ENCODE peak calls at places on chromosomes 1 and 21, in five cellular contexts. X is IMR-90, W is uterus, R is brain microvascular endothelial cell, G is cardiac muscle cell. E is an unnamed sample. For H3K27me3 and H3K36me3, the result is how much of the 10 kb centered on the place peaks cover.

GRCh38 chr1:46522184-46522968 is 29.1 kb downstream of the KNCN start:
- DNase-seq in X (peak), W (peak), R (peak), G (peak), E (peak)

GRCh38 chr1:240114222-240114621 is 22.5 kb downstream of the FMN2 start:
- DNase-seq in X (no peak), W (no peak), R (no peak), G (no peak), E (no peak)

GRCh38 chr1:223462047-223462446 is 68.8 kb downstream of the CCDC185 start:
- DNase-seq in X (no peak), W (no peak), R (no peak), G (no peak), E (no peak)

GRCh38 chr1:24861821-24862727 is 68.0 kb downstream of the RUNX3 start:
- DNase-seq in X (no peak), W (no peak), R (no peak), G (peak), E (peak)

GRCh38 chr1:236779312-236779711 is 15.8 kb upstream of the MTR start:
- DNase-seq in X (no peak), W (no peak), R (no peak), G (no peak), E (no peak)

GRCh38 chr1:39952359-39953110 is 2.4 kb upstream of the MFSD2A start:
- DNase-seq in X (no peak), W (no peak), R (no peak), G (peak), E (no peak)

GRCh38 chr1:113905435-113905861 is 322 bp downstream of the DCLRE1B start:
- DNase-seq in X (no peak), W (no peak), R (no peak), G (no peak), E (peak)

GRCh38 chr1:52571783-52572182 is 18.9 kb upstream of the TUT4 start:
- DNase-seq in X (peak), W (no peak), R (no peak), G (peak), E (no peak)

GRCh38 chr1:220775238-220775853 is 11.4 kb upstream of the MTARC1 start:
- DNase-seq in X (no peak), W (no peak), R (peak), G (peak), E (no peak)

GRCh38 chr1:25161981-25162380 is 70.3 kb downstream of the SYF2 start:
- DNase-seq in X (no peak), W (no peak), R (no peak), G (peak), E (no peak)

GRCh38 chr1:159779403-159779851 is 1.3 kb upstream of the DUSP23 start:
- DNase-seq in X (peak), W (no peak), R (no peak), G (peak), E (no peak)

GRCh38 chr1:167333114-167333513 is 112.4 kb downstream of the POU2F1 start:
- DNase-seq in X (no peak), W (no peak), R (no peak), G (no peak), E (no peak)

GRCh38 chr1:159408862-159409400 is 23.1 kb upstream of the OR10J4 start:
- DNase-seq in X (no peak), W (no peak), R (no peak), G (no peak), E (no peak)

GRCh38 chr1:71667224-71667623 is 586.4 kb upstream of the ZRANB2 start:
- DNase-seq in X (peak), W (no peak), R (no peak), G (peak), E (no peak)

GRCh38 chr1:6414443-6414844 is 5.3 kb downstream of the HES2 start:
- DNase-seq in X (peak), W (no peak), R (no peak), G (peak), E (no peak)

GRCh38 chr1:219669042-219669441 is 56.1 kb upstream of the ZC3H11B start:
- DNase-seq in X (no peak), W (no peak), R (no peak), G (no peak), E (no peak)

GRCh38 chr1:22264464-22265330 is 121.8 kb upstream of the WNT4 start:
- DNase-seq in X (no peak), W (no peak), R (no peak), G (no peak), E (no peak)

GRCh38 chr1:153488731-153489130 is 28.3 kb upstream of the S100A7 start:
- DNase-seq in X (no peak), W (no peak), R (no peak), G (no peak), E (no peak)

GRCh38 chr1:199746985-199747384 is 280.5 kb upstream of the NR5A2 start:
- DNase-seq in X (no peak), W (no peak), R (no peak), G (no peak), E (no peak)

GRCh38 chr1:93453911-93454310 is 6.0 kb downstream of the FNBP1L start:
- DNase-seq in X (no peak), W (no peak), R (no peak), G (no peak), E (no peak)

GRCh38 chr1:87151500-87152421 is 176.9 kb upstream of the LMO4 start:
- DNase-seq in X (peak), W (peak), R (peak), G (peak), E (peak)

GRCh38 chr1:22038036-22038435 is 14.5 kb upstream of the CDC42 start:
- DNase-seq in X (no peak), W (no peak), R (no peak), G (no peak), E (no peak)

GRCh38 chr1:214666674-214667073 is 63.7 kb downstream of the CENPF start:
- DNase-seq in X (no peak), W (no peak), R (no peak), G (no peak), E (no peak)

GRCh38 chr1:60573726-60574409 is 500.3 kb upstream of the C1orf87 start:
- DNase-seq in X (no peak), W (no peak), R (peak), G (peak), E (no peak)

DNA sequence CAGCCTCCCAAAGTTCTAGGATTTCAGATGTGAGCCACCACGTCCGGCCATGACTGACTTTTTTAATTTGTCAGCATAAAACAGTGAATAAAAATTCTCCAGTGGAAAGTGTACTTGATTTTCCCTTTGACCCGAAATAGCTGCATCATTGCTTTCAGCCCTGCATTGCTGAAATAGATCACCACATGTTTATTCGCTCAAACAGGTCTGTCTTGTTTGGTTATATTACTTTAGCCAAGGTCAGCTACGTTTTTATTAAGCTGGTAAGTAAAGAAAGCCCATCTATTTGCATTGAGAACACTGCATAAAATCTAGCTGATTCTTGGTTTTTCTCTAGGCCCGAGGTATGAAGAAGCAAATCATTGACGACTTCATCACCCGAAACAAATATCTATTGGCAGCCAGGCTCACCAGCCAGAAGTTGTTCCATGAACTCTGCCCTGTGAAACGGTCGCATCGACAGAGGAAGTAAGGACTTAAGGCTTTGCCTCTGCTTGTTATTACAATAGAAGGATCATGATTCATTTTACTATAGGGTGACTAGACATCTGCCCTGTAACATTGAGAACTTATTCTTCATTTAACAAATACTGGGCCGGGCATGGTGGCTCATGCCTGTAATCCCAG is 25.5 kb downstream of the AGMAT start:
- DNase-seq in X (no peak), W (no peak), R (no peak), G (no peak), E (no peak)
- H3K27me3 ChIP-seq in X (under half), W (under half), R (under half), G (under half), E (under half)

DNA sequence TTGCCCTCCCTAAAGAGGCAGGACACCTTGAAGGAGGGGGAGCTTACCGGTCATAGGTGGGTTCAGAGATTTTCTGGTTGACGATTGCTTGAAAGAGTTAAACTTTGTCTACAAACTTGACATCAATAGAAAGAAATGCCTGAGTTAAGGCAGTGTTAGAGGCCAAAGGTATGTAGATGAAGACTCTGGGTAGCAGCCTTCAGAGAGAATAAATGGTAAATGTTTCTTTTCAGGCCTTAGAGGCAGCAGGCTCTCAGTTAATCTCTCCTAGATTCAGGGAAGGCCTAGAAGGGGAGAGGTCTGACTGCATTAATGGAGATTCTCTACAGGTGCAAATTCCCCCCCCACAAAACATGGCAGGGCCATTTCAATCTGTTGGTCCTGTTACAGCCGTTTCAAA is 27.7 kb downstream of the MX1 start:
- DNase-seq in X (no peak), W (no peak), R (no peak), G (no peak), E (no peak)
- H3K36me3 ChIP-seq in X (under half), W (under half), R (under half), G (under half), E (half or more)

GRCh38 chr1:79478160-79478559 is 471.6 kb upstream of the ADGRL4 start:
- DNase-seq in X (no peak), W (no peak), R (no peak), G (no peak), E (no peak)
- H3K27me3 ChIP-seq in X (under half), W (under half), R (under half), G (under half), E (under half)

DNA sequence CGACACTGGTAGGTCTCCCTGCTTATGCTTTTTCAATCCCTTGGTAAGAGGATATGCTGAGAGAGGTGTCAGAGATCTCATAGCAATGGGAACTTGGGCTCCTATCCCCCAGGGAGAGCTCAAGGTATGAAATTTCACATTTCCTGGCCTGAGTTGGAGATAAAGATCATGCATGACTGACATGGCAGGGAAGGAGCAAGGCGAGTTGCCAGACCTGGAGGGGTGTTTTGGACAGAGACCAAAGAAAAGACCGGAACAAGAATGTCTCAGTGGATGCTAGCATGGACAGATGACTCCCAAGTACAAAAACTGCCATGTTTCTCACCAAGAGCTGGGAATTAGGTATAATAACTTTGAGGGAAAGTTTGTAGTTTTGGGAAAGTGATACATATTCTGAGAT is 334.1 kb upstream of the B3GALT2 start:
- DNase-seq in X (no peak), W (no peak), R (peak), G (no peak), E (no peak)
- H3K36me3 ChIP-seq in X (under half), W (under half), R (under half), G (under half), E (under half)

GRCh38 chr1:228039006-228039481 is 32.2 kb downstream of the WNT3A start:
- DNase-seq in X (no peak), W (no peak), R (no peak), G (no peak), E (peak)
- H3K27me3 ChIP-seq in X (under half), W (under half), R (under half), G (half or more), E (under half)

GRCh38 chr1:2397007-2397679 is 5.5 kb downstream of the RER1 start:
- DNase-seq in X (no peak), W (no peak), R (no peak), G (no peak), E (no peak)
- H3K36me3 ChIP-seq in X (half or more), W (under half), R (half or more), G (under half), E (under half)

GRCh38 chr1:38256072-38256471 is 209.5 kb upstream of the POU3F1 start:
- DNase-seq in X (no peak), W (no peak), R (no peak), G (no peak), E (no peak)

GRCh38 chr1:38257374-38257773 is 210.8 kb upstream of the POU3F1 start:
- DNase-seq in X (no peak), W (no peak), R (no peak), G (no peak), E (no peak)

GRCh38 chr1:38261574-38261973 is 215.0 kb upstream of the POU3F1 start:
- DNase-seq in X (no peak), W (no peak), R (no peak), G (no peak), E (no peak)

GRCh38 chr1:38253314-38253713 is 206.7 kb upstream of the POU3F1 start:
- DNase-seq in X (no peak), W (no peak), R (no peak), G (no peak), E (no peak)

GRCh38 chr1:38258085-38258484 is 211.5 kb upstream of the POU3F1 start:
- DNase-seq in X (no peak), W (no peak), R (no peak), G (no peak), E (no peak)
- H3K27me3 ChIP-seq in X (under half), W (under half), R (under half), G (under half), E (under half)